ENCODE peak calls at places on chromosomes 16 and 17, in ten cellular contexts. A is cardiac muscle cell; K is breast epithelium; M is neural progenitor cell; I is psoas muscle; B is CD4-positive, CD25-positive, alpha-beta regulatory T cell; Y is astrocyte; N is right atrium auricular region; C is ascending aorta; W is IMR-90. F is an unnamed sample. For H3K27me3 and H3K4me1, the result is how much of the 10 kb centered on the place peaks cover.

GRCh38 chr17:57948169-57948554 is 7.0 kb downstream of the CUEDC1 start:
- DNase-seq in A (no peak), N (no peak), I (no peak), B (no peak), Y (no peak), K (no peak), M (no peak), W (no peak), C (no peak), F (no peak)

GRCh38 chr17:72850410-72850809 is 242.1 kb downstream of the SLC39A11 start:
- DNase-seq in W (peak), B (no peak), I (no peak), M (no peak), K (no peak), C (no peak), N (no peak), A (no peak), Y (peak), F (no peak)

GRCh38 chr16:77223184-77223583 is 24.0 kb downstream of the SYCE1L start:
- DNase-seq in Y (no peak), N (peak), W (no peak), B (no peak), A (no peak), C (no peak), K (no peak), I (no peak), M (peak), F (no peak)

GRCh38 chr16:85422374-85423185 is 190.5 kb upstream of the GSE1 start:
- DNase-seq in N (no peak), A (peak), I (no peak), C (no peak), B (no peak), K (no peak), W (no peak), M (peak), Y (no peak), F (peak)

GRCh38 chr17:16449121-16449570 is 33.8 kb downstream of the TRPV2 start:
- DNase-seq in N (no peak), W (peak), A (no peak), I (no peak), M (no peak), B (no peak), K (no peak), Y (peak), C (no peak), F (no peak)

GRCh38 chr17:79065105-79065670 is 9.4 kb upstream of the ENGASE start:
- DNase-seq in I (no peak), A (peak), N (no peak), M (peak), B (peak), K (no peak), C (no peak), Y (no peak), W (peak), F (no peak)

GRCh38 chr16:11064202-11064540 is 119.8 kb downstream of the CLEC16A start:
- DNase-seq in C (no peak), Y (no peak), B (no peak), I (no peak), M (no peak), A (no peak), W (no peak), N (no peak), K (no peak), F (no peak)

GRCh38 chr17:79749958-79750357 is 19.2 kb downstream of the ENPP7 start:
- DNase-seq in B (no peak), W (no peak), I (no peak), Y (no peak), K (no peak), A (no peak), C (no peak), N (no peak), M (no peak), F (no peak)

GRCh38 chr16:71700822-71701221 is 23.7 kb downstream of the PHLPP2 start:
- DNase-seq in M (no peak), K (no peak), I (no peak), B (no peak), Y (no peak), N (no peak), C (no peak), A (no peak), W (no peak), F (no peak)

GRCh38 chr16:57138281-57138935 is 46.0 kb downstream of the CPNE2 start:
- DNase-seq in M (no peak), W (no peak), I (no peak), B (no peak), Y (no peak), K (no peak), N (no peak), C (no peak), A (no peak), F (no peak)

GRCh38 chr16:65410801-65411200 is 288.9 kb upstream of the CDH11 start:
- DNase-seq in A (no peak), M (no peak), Y (peak), C (no peak), N (no peak), I (no peak), K (no peak), W (peak), B (no peak), F (no peak)

GRCh38 chr17:79942591-79943353 is 92.9 kb downstream of the TBC1D16 start:
- DNase-seq in I (peak), C (peak), M (no peak), N (no peak), A (no peak), W (peak), B (no peak), Y (peak), K (peak), F (no peak)

GRCh38 chr16:66927012-66927436 is 1.7 kb upstream of the RRAD start:
- DNase-seq in M (no peak), N (no peak), C (peak), W (peak), K (no peak), I (peak), Y (peak), A (no peak), B (no peak), F (peak)

GRCh38 chr17:65593092-65593869 is 31.8 kb upstream of the AXIN2 start:
- DNase-seq in K (no peak), M (no peak), C (no peak), W (no peak), B (no peak), I (no peak), A (no peak), N (no peak), Y (no peak), F (no peak)

GRCh38 chr17:79943354-79944241 is 92.1 kb downstream of the TBC1D16 start:
- DNase-seq in W (no peak), K (peak), A (no peak), Y (no peak), M (no peak), C (peak), I (peak), B (no peak), N (no peak), F (no peak)

GRCh38 chr16:64434526-64435069 is 687.3 kb downstream of the CDH11 start:
- DNase-seq in I (no peak), M (no peak), C (no peak), K (no peak), N (no peak), Y (no peak), B (no peak), W (no peak), A (peak), F (no peak)

GRCh38 chr17:62875296-62875695 is 67.2 kb upstream of the MARCHF10 start:
- DNase-seq in N (no peak), I (no peak), B (no peak), C (no peak), K (no peak), Y (no peak), A (peak), W (no peak), M (no peak), F (no peak)

GRCh38 chr17:2924211-2924610 is 128.0 kb downstream of the RAP1GAP2 start:
- DNase-seq in M (peak), C (no peak), N (no peak), W (peak), A (no peak), Y (peak), I (no peak), B (no peak), K (no peak), F (no peak)

GRCh38 chr16:71572497-71573116 is 4.3 kb downstream of the TAT start:
- DNase-seq in K (no peak), I (no peak), B (no peak), M (no peak), Y (no peak), W (no peak), C (no peak), N (no peak), A (no peak), F (no peak)

GRCh38 chr17:75685508-75685907 is 18.4 kb downstream of the SAP30BP start:
- DNase-seq in C (no peak), N (no peak), W (no peak), B (no peak), M (no peak), K (no peak), Y (peak), A (no peak), I (no peak), F (no peak)

GRCh38 chr16:49278567-49278827 is 3.1 kb downstream of the CBLN1 start:
- DNase-seq in N (no peak), K (no peak), C (no peak), W (no peak), Y (no peak), B (no peak), A (no peak), M (no peak), I (no peak), F (no peak)
- H3K27me3 ChIP-seq in N (half or more), K (half or more), C (under half), W (half or more), Y (half or more), B (under half), A (half or more), M (half or more), I (half or more), F (under half)

DNA sequence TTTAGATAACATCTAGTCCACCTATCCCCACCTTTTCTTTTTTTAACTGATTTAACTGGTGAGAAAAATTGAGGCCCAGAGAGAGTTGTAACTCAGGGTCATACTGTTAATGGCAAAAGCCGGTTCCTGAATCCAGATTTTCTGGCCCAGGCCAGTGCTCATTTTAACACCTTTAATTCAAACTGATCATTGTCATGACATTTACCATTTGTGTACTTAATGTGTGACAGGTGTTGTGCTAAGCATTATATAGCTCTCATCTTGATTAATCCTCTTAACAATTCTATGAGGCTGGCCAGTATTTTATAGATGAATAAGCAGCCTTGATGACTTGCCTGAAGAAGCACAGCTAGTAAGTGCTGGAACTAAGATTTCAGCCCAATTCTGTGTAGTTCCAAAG is 14.4 kb downstream of the RHOT1 start:
- DNase-seq in I (no peak), K (no peak), C (no peak), A (no peak), W (no peak), Y (no peak), N (no peak), B (no peak), M (no peak), F (no peak)
- H3K4me1 ChIP-seq in I (under half), K (under half), C (under half), A (under half), W (under half), Y (under half), N (under half), B (under half), M (under half), F (under half)

GRCh38 chr17:17675925-17676534 is 5.2 kb upstream of the RAI1 start:
- DNase-seq in A (no peak), I (no peak), M (no peak), C (no peak), N (no peak), K (no peak), W (peak), Y (no peak), B (no peak), F (no peak)

GRCh38 chr17:17672453-17673368 is 8.5 kb upstream of the RAI1 start:
- DNase-seq in N (no peak), Y (no peak), M (no peak), C (no peak), B (no peak), K (no peak), A (no peak), I (no peak), W (no peak), F (no peak)

GRCh38 chr17:17676752-17677151 is 4.5 kb upstream of the RAI1 start:
- DNase-seq in K (no peak), B (no peak), A (no peak), M (no peak), C (no peak), W (no peak), N (no peak), I (no peak), Y (no peak), F (no peak)

GRCh38 chr17:17677299-17678040 is 3.8 kb upstream of the RAI1 start:
- DNase-seq in M (no peak), W (no peak), C (no peak), K (no peak), A (no peak), I (no peak), Y (no peak), N (no peak), B (no peak), F (no peak)

DNA sequence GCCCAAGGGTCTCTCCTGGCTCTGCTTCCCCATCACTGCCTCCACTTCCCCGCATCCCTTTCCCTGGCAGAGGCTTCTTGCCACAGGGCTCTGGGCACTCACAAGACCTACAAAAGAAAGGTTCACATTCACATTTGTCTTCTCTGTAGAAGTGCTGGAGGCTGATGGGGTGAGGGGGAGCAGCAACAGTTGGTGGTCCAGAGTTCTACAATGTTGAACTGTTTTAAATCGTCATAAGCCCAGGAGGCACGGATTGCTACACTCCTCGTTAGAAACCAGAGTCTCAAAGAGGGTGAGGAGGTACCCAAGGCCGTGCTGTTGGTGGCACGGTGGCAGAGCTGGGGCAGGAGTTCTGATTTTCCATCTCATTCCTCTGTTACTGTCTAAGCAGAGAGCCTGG is 5.8 kb upstream of the RAI1 start:
- DNase-seq in I (no peak), C (no peak), N (no peak), A (no peak), M (no peak), K (no peak), Y (no peak), B (no peak), W (no peak), F (no peak)
- H3K27me3 ChIP-seq in I (under half), C (under half), N (under half), A (under half), M (half or more), K (under half), Y (under half), B (under half), W (under half), F (under half)

DNA sequence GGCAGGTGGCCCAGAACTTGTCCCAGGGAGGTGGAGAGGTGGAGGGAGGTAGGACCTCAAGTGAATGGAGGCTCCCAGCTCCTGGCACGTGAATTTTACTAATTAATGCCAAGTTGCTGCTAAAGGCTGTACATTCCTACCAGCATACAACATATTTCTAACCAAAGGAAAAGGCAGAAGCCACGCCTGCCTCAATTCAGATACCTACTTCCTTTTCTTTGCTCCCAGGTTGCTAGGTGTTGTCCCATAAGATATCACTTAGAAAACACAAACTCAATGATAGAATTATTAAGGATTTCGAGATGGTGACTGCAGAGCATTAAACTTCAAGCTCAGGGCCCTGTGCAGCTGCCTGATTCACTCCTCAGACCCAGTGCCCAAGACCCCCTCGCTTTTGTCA is 20.5 kb upstream of the SMPD3 start:
- DNase-seq in A (no peak), N (no peak), M (no peak), C (no peak), I (no peak), W (no peak), Y (no peak), B (no peak), K (no peak), F (no peak)
- H3K4me1 ChIP-seq in A (under half), N (under half), M (under half), C (under half), I (under half), W (under half), Y (under half), B (under half), K (under half), F (under half)

GRCh38 chr17:81164464-81165245 is 652 bp upstream of the PVALEF start:
- DNase-seq in C (no peak), Y (no peak), A (no peak), M (peak), N (no peak), B (no peak), W (no peak), I (no peak), K (no peak), F (no peak)

GRCh38 chr17:81165246-81166032 is at the start of gene PVALEF:
- DNase-seq in M (peak), K (no peak), B (no peak), W (no peak), Y (no peak), N (no peak), A (peak), C (no peak), I (no peak), F (no peak)

GRCh38 chr17:81167638-81168037 is 1.6 kb upstream of the AATK start:
- DNase-seq in K (no peak), M (no peak), A (no peak), N (no peak), I (no peak), B (no peak), C (no peak), Y (no peak), W (no peak), F (no peak)

GRCh38 chr17:81167194-81167524 is 1.1 kb upstream of the AATK start:
- DNase-seq in I (no peak), Y (no peak), A (no peak), C (no peak), M (no peak), B (no peak), N (no peak), W (no peak), K (no peak), F (no peak)

GRCh38 chr17:81166033-81166472 is at the start of gene AATK:
- DNase-seq in N (no peak), M (no peak), K (no peak), W (no peak), B (no peak), A (no peak), Y (no peak), C (no peak), I (no peak), F (no peak)
- H3K27me3 ChIP-seq in N (under half), M (under half), K (under half), W (half or more), B (under half), A (under half), Y (under half), C (under half), I (under half), F (under half)

GRCh38 chr17:68197997-68198930 is 49.6 kb upstream of the AMZ2 start:
- DNase-seq in A (no peak), W (no peak), K (peak), B (no peak), Y (no peak), N (no peak), I (no peak), C (no peak), M (peak), F (no peak)

GRCh38 chr17:68199837-68200688 is 47.8 kb upstream of the AMZ2 start:
- DNase-seq in B (no peak), I (no peak), N (no peak), C (no peak), K (no peak), A (no peak), Y (no peak), M (peak), W (no peak), F (no peak)

GRCh38 chr17:68200689-68201424 is 47.0 kb upstream of the AMZ2 start:
- DNase-seq in C (peak), M (peak), I (peak), A (peak), B (peak), N (peak), Y (peak), W (peak), K (peak), F (peak)

GRCh38 chr17:68198931-68199836 is 48.7 kb upstream of the AMZ2 start:
- DNase-seq in N (no peak), Y (no peak), W (no peak), K (no peak), A (peak), C (no peak), I (peak), M (peak), B (peak), F (no peak)

GRCh38 chr17:68201425-68201785 is 46.4 kb upstream of the AMZ2 start:
- DNase-seq in M (no peak), I (no peak), A (no peak), C (no peak), N (peak), W (no peak), Y (no peak), K (no peak), B (no peak), F (no peak)
- H3K4me1 ChIP-seq in M (under half), I (under half), A (under half), C (under half), N (half or more), W (under half), Y (under half), K (under half), B (half or more), F (under half)

F was measured in lung.